ENCODE peak calls at places on chromosomes 5 and 9, in nine cellular contexts. One of them, this sample, is unnamed.

GRCh38 chr5:13624283-13625074 is 320.0 kb downstream of the DNAH5 start:
- DNase-seq in lower leg skin: no peak
- DNase-seq in foreskin fibroblast: no peak
- DNase-seq in mesothelial cell of epicardium: no peak
- DNase-seq in D721Med: no peak
- DNase-seq in cardiac fibroblast: no peak
- DNase-seq in kidney epithelial cell: no peak
- DNase-seq in heart right ventricle: no peak
- DNase-seq in GM20000: no peak
- DNase-seq in this sample: no peak

GRCh38 chr5:129904667-129905466 is 602 bp downstream of the CHSY3 start:
- DNase-seq in lower leg skin: peak
- DNase-seq in foreskin fibroblast: peak
- DNase-seq in mesothelial cell of epicardium: peak
- DNase-seq in D721Med: peak
- DNase-seq in cardiac fibroblast: peak
- DNase-seq in kidney epithelial cell: no peak
- DNase-seq in heart right ventricle: peak
- DNase-seq in GM20000: peak
- DNase-seq in this sample: no peak

GRCh38 chr9:107737987-107738743 is 248.6 kb upstream of the KLF4 start:
- DNase-seq in lower leg skin: peak
- DNase-seq in foreskin fibroblast: peak
- DNase-seq in mesothelial cell of epicardium: no peak
- DNase-seq in D721Med: no peak
- DNase-seq in cardiac fibroblast: peak
- DNase-seq in kidney epithelial cell: no peak
- DNase-seq in heart right ventricle: peak
- DNase-seq in GM20000: no peak
- DNase-seq in this sample: no peak

GRCh38 chr5:115854139-115854538 is 12.4 kb downstream of the AP3S1 start:
- DNase-seq in lower leg skin: no peak
- DNase-seq in foreskin fibroblast: no peak
- DNase-seq in mesothelial cell of epicardium: no peak
- DNase-seq in D721Med: no peak
- DNase-seq in cardiac fibroblast: no peak
- DNase-seq in kidney epithelial cell: no peak
- DNase-seq in heart right ventricle: no peak
- DNase-seq in GM20000: no peak
- DNase-seq in this sample: no peak

GRCh38 chr5:893711-894110 is 1.0 kb downstream of the TRIP13 start:
- DNase-seq in lower leg skin: no peak
- DNase-seq in foreskin fibroblast: no peak
- DNase-seq in mesothelial cell of epicardium: no peak
- DNase-seq in D721Med: no peak
- DNase-seq in cardiac fibroblast: no peak
- DNase-seq in kidney epithelial cell: no peak
- DNase-seq in heart right ventricle: no peak
- DNase-seq in GM20000: no peak
- DNase-seq in this sample: no peak

GRCh38 chr5:172420215-172420934 is 34.0 kb downstream of the SH3PXD2B start:
- DNase-seq in lower leg skin: peak
- DNase-seq in foreskin fibroblast: peak
- DNase-seq in mesothelial cell of epicardium: no peak
- DNase-seq in D721Med: no peak
- DNase-seq in cardiac fibroblast: peak
- DNase-seq in kidney epithelial cell: no peak
- DNase-seq in heart right ventricle: no peak
- DNase-seq in GM20000: peak
- DNase-seq in this sample: no peak

GRCh38 chr5:39137391-39138181 is 63.4 kb upstream of the RICTOR start:
- DNase-seq in lower leg skin: no peak
- DNase-seq in foreskin fibroblast: no peak
- DNase-seq in mesothelial cell of epicardium: no peak
- DNase-seq in D721Med: no peak
- DNase-seq in cardiac fibroblast: no peak
- DNase-seq in kidney epithelial cell: no peak
- DNase-seq in heart right ventricle: no peak
- DNase-seq in GM20000: no peak
- DNase-seq in this sample: no peak

GRCh38 chr9:109286571-109286977 is 34.3 kb downstream of the EPB41L4B start:
- DNase-seq in lower leg skin: no peak
- DNase-seq in foreskin fibroblast: peak
- DNase-seq in mesothelial cell of epicardium: no peak
- DNase-seq in D721Med: no peak
- DNase-seq in cardiac fibroblast: peak
- DNase-seq in kidney epithelial cell: no peak
- DNase-seq in heart right ventricle: no peak
- DNase-seq in GM20000: no peak
- DNase-seq in this sample: no peak

GRCh38 chr5:127324756-127325155 is 34.2 kb downstream of the MEGF10 start:
- DNase-seq in lower leg skin: no peak
- DNase-seq in foreskin fibroblast: no peak
- DNase-seq in mesothelial cell of epicardium: no peak
- DNase-seq in D721Med: no peak
- DNase-seq in cardiac fibroblast: no peak
- DNase-seq in kidney epithelial cell: no peak
- DNase-seq in heart right ventricle: no peak
- DNase-seq in GM20000: no peak
- DNase-seq in this sample: no peak

GRCh38 chr9:100425758-100426157 is 1.2 kb upstream of the MSANTD3 start:
- DNase-seq in lower leg skin: no peak
- DNase-seq in foreskin fibroblast: no peak
- DNase-seq in mesothelial cell of epicardium: no peak
- DNase-seq in D721Med: no peak
- DNase-seq in cardiac fibroblast: no peak
- DNase-seq in kidney epithelial cell: no peak
- DNase-seq in heart right ventricle: no peak
- DNase-seq in GM20000: no peak
- DNase-seq in this sample: no peak

GRCh38 chr9:100427366-100428263 is 672 bp downstream of the MSANTD3 start:
- DNase-seq in lower leg skin: peak
- DNase-seq in foreskin fibroblast: peak
- DNase-seq in mesothelial cell of epicardium: peak
- DNase-seq in D721Med: peak
- DNase-seq in cardiac fibroblast: peak
- DNase-seq in kidney epithelial cell: no peak
- DNase-seq in heart right ventricle: peak
- DNase-seq in GM20000: no peak
- DNase-seq in this sample: no peak

GRCh38 chr9:100428871-100429654 is 2.1 kb downstream of the MSANTD3 start:
- DNase-seq in lower leg skin: no peak
- DNase-seq in foreskin fibroblast: peak
- DNase-seq in mesothelial cell of epicardium: no peak
- DNase-seq in D721Med: no peak
- DNase-seq in cardiac fibroblast: peak
- DNase-seq in kidney epithelial cell: peak
- DNase-seq in heart right ventricle: no peak
- DNase-seq in GM20000: no peak
- DNase-seq in this sample: no peak

GRCh38 chr9:100426194-100426531 is 780 bp upstream of the MSANTD3 start:
- DNase-seq in lower leg skin: no peak
- DNase-seq in foreskin fibroblast: no peak
- DNase-seq in mesothelial cell of epicardium: no peak
- DNase-seq in D721Med: no peak
- DNase-seq in cardiac fibroblast: no peak
- DNase-seq in kidney epithelial cell: no peak
- DNase-seq in heart right ventricle: no peak
- DNase-seq in GM20000: no peak
- DNase-seq in this sample: no peak

GRCh38 chr9:100426532-100427365 is at the start of gene MSANTD3:
- DNase-seq in lower leg skin: peak
- DNase-seq in foreskin fibroblast: peak
- DNase-seq in mesothelial cell of epicardium: peak
- DNase-seq in D721Med: peak
- DNase-seq in cardiac fibroblast: peak
- DNase-seq in kidney epithelial cell: no peak
- DNase-seq in heart right ventricle: peak
- DNase-seq in GM20000: peak
- DNase-seq in this sample: peak
- TF ChIP-seq CTCF in lower leg skin: no peak
- TF ChIP-seq CTCF in foreskin fibroblast: no peak
- TF ChIP-seq CTCF in mesothelial cell of epicardium: no peak
- TF ChIP-seq CTCF in D721Med: peak
- TF ChIP-seq CTCF in cardiac fibroblast: no peak
- TF ChIP-seq CTCF in kidney epithelial cell: no peak
- TF ChIP-seq CTCF in heart right ventricle: peak
- TF ChIP-seq CTCF in GM20000: no peak
- TF ChIP-seq CTCF in this sample: no peak

GRCh38 chr9:94568972-94569712 is 14.3 kb downstream of the PCAT7 start:
- DNase-seq in lower leg skin: no peak
- DNase-seq in foreskin fibroblast: no peak
- DNase-seq in mesothelial cell of epicardium: no peak
- DNase-seq in D721Med: no peak
- DNase-seq in cardiac fibroblast: no peak
- DNase-seq in kidney epithelial cell: no peak
- DNase-seq in heart right ventricle: no peak
- DNase-seq in GM20000: no peak
- DNase-seq in this sample: no peak

GRCh38 chr9:94568250-94568889 is 13.5 kb downstream of the PCAT7 start:
- DNase-seq in lower leg skin: no peak
- DNase-seq in foreskin fibroblast: no peak
- DNase-seq in mesothelial cell of epicardium: no peak
- DNase-seq in D721Med: no peak
- DNase-seq in cardiac fibroblast: no peak
- DNase-seq in kidney epithelial cell: no peak
- DNase-seq in heart right ventricle: no peak
- DNase-seq in GM20000: no peak
- DNase-seq in this sample: no peak

GRCh38 chr9:94560237-94560636 is 5.4 kb downstream of the PCAT7 start:
- DNase-seq in lower leg skin: no peak
- DNase-seq in foreskin fibroblast: no peak
- DNase-seq in mesothelial cell of epicardium: no peak
- DNase-seq in D721Med: no peak
- DNase-seq in cardiac fibroblast: no peak
- DNase-seq in kidney epithelial cell: no peak
- DNase-seq in heart right ventricle: no peak
- DNase-seq in GM20000: no peak
- DNase-seq in this sample: no peak

DNA sequence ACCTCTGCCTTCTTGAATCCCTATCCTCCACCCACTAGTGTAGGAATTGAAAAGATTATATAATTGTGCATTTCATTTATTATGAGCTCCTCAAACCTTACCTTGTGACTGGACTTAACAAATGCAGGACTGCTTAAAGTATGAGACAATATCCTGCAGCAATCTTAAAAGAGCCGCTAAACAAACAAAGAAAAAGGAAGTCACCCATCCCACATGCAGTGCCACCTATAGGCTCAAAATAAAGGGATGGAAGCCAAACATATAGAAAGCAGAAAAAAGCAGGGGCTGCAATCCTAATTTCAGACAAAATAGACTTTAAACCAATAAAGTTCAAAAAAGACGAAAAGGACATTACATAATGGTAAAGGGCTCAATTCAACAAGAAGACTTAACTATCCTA is 8.7 kb downstream of the PCAT7 start:
- DNase-seq in lower leg skin: no peak
- DNase-seq in foreskin fibroblast: no peak
- DNase-seq in mesothelial cell of epicardium: no peak
- DNase-seq in D721Med: no peak
- DNase-seq in cardiac fibroblast: no peak
- DNase-seq in kidney epithelial cell: no peak
- DNase-seq in heart right ventricle: no peak
- DNase-seq in GM20000: no peak
- DNase-seq in this sample: no peak
- TF ChIP-seq CTCF in lower leg skin: no peak
- TF ChIP-seq CTCF in foreskin fibroblast: no peak
- TF ChIP-seq CTCF in mesothelial cell of epicardium: no peak
- TF ChIP-seq CTCF in D721Med: no peak
- TF ChIP-seq CTCF in cardiac fibroblast: no peak
- TF ChIP-seq CTCF in kidney epithelial cell: no peak
- TF ChIP-seq CTCF in heart right ventricle: no peak
- TF ChIP-seq CTCF in GM20000: no peak
- TF ChIP-seq CTCF in this sample: no peak

DNA sequence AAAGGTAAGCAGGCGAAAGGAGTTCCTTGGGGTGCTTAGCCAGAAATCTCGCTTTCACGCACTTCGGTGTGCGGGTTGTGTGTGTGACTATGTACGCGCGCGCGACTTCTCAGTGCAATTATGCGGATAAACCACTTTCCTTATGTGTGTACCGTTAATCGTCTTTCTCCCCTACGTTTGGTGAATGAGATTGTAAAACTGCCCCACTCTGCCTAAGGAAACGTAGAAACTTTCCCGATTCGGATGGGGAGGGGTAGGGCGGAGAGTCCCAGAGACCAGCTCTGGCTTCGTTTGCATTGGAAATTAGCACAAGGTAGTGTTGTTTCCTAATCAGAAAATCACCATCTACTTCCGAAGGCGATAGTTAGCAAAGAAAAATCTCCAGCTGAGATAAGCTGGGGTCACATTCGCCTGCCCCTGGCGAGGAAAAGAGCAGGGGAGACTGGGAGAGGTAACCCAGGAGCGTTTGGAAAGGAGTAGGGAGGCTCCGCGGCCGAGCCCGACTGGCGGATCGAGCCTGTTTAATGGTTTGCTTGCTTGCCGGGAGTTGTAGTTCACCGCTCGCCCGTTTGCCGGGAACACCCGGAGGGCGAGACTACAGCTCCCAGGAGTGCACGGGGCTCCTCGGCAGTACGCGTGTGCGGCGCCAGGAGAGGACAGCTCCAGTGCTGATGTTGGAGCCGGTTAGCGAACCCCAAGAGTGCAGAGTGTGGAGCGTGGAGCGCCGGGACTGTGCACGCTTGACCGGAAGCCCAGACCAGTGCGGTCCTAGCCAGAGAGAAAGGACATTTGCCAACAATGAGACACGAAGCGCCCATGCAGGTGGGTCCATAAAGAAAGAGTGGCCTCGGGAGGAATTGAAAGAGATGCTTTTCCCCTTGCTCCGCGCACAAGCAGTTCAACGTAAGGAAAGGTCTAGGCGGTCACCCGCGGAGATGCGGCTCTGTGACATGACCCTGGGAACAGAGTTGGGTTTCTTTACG is at the start of gene RAB3C:
- DNase-seq in lower leg skin: peak
- DNase-seq in foreskin fibroblast: peak
- DNase-seq in mesothelial cell of epicardium: peak
- DNase-seq in D721Med: peak
- DNase-seq in cardiac fibroblast: peak
- DNase-seq in kidney epithelial cell: peak
- DNase-seq in heart right ventricle: peak
- DNase-seq in GM20000: peak
- DNase-seq in this sample: no peak
- TF ChIP-seq CTCF in lower leg skin: no peak
- TF ChIP-seq CTCF in foreskin fibroblast: no peak
- TF ChIP-seq CTCF in mesothelial cell of epicardium: no peak
- TF ChIP-seq CTCF in D721Med: no peak
- TF ChIP-seq CTCF in cardiac fibroblast: no peak
- TF ChIP-seq CTCF in kidney epithelial cell: no peak
- TF ChIP-seq CTCF in heart right ventricle: no peak
- TF ChIP-seq CTCF in GM20000: no peak
- TF ChIP-seq CTCF in this sample: no peak

DNA sequence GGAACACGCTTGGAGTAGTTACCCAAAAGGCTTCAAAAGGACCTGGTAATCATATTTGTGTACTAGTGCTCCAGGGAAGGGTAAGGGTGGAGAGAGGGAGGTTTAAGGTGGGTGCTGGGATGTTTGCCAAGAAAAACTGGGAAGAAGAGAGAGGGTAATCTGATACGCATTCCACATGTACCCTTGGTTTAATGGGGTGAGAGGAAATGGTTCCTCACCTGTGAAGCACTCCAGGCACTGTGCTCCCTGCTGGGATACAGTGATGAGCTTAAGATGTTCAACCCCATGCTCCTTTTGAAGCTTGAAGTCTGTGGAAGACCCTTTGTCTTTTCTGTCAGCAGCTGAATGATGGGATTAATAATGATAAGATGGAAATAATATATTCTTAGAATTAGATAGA is 98.4 kb downstream of the COX7C start:
- DNase-seq in lower leg skin: no peak
- DNase-seq in foreskin fibroblast: no peak
- DNase-seq in mesothelial cell of epicardium: no peak
- DNase-seq in D721Med: no peak
- DNase-seq in cardiac fibroblast: no peak
- DNase-seq in kidney epithelial cell: no peak
- DNase-seq in heart right ventricle: no peak
- DNase-seq in GM20000: no peak
- DNase-seq in this sample: no peak
- TF ChIP-seq CTCF in lower leg skin: no peak
- TF ChIP-seq CTCF in foreskin fibroblast: no peak
- TF ChIP-seq CTCF in mesothelial cell of epicardium: no peak
- TF ChIP-seq CTCF in D721Med: no peak
- TF ChIP-seq CTCF in cardiac fibroblast: no peak
- TF ChIP-seq CTCF in kidney epithelial cell: no peak
- TF ChIP-seq CTCF in heart right ventricle: no peak
- TF ChIP-seq CTCF in GM20000: no peak
- TF ChIP-seq CTCF in this sample: no peak